ENCODE peak calls at places on chromosome 18, in ten cellular contexts. C is breast epithelium, L is tibial nerve, W is heart left ventricle, I is K562, U is NB4, T is A549, H is gastrocnemius medialis, D is transverse colon, G is spleen. J is an unnamed sample.

GRCh38 chr18:79524181-79525078 is 128.7 kb downstream of the NFATC1 start:
- DNase-seq in D (no peak), W (no peak), C (no peak), L (no peak), I (no peak), G (peak; percentile 89), T (no peak), U (peak; percentile 54), H (no peak), J (peak; percentile 79)

GRCh38 chr18:31990823-31991222 is 27.8 kb upstream of the RNF125 start:
- DNase-seq in G (no peak), D (no peak), H (no peak), C (no peak), U (no peak), I (no peak), L (no peak), W (no peak), T (no peak), J (no peak)

GRCh38 chr18:8816805-8817204 is 111.4 kb downstream of the MTCL1 start:
- DNase-seq in H (no peak), I (no peak), D (no peak), W (no peak), T (no peak), U (peak; percentile 15), L (no peak), C (no peak), G (no peak), J (no peak)

GRCh38 chr18:42780171-42780570 is 335.3 kb downstream of the RIT2 start:
- DNase-seq in G (no peak), I (no peak), C (no peak), H (no peak), W (no peak), L (no peak), U (no peak), T (no peak), D (no peak), J (no peak)

GRCh38 chr18:57859314-57859713 is 56.2 kb upstream of the ATP8B1 start:
- DNase-seq in T (peak; percentile 39), U (peak; percentile 34), D (peak; percentile 39), L (no peak), C (no peak), W (no peak), I (peak; percentile 22), H (no peak), G (no peak), J (no peak)

GRCh38 chr18:28080876-28081300 is 96.0 kb downstream of the CDH2 start:
- DNase-seq in L (no peak), G (no peak), W (no peak), I (no peak), H (no peak), U (no peak), C (no peak), T (no peak), D (no peak), J (no peak)

GRCh38 chr18:55280515-55280914 is 307.5 kb downstream of the TCF4 start:
- DNase-seq in C (no peak), G (no peak), H (no peak), U (no peak), L (no peak), W (no peak), T (no peak), D (no peak), I (no peak), J (no peak)

GRCh38 chr18:30358545-30358944 is 684.0 kb downstream of the DSC3 start:
- DNase-seq in U (peak; percentile 86), L (no peak), H (no peak), W (no peak), I (no peak), C (no peak), G (no peak), T (no peak), D (no peak), J (no peak)

GRCh38 chr18:22337311-22337710 is 80.4 kb downstream of the CTAGE1 start:
- DNase-seq in D (no peak), U (no peak), H (no peak), C (no peak), I (no peak), T (no peak), G (no peak), W (no peak), L (no peak), J (no peak)

GRCh38 chr18:6355789-6356589 is 58.7 kb downstream of the L3MBTL4 start:
- DNase-seq in H (no peak), W (no peak), T (peak; percentile 11), G (no peak), I (no peak), L (no peak), C (no peak), D (no peak), U (no peak), J (no peak)

GRCh38 chr18:2655954-2656236 is 369 bp downstream of the SMCHD1 start:
- DNase-seq in D (no peak), U (no peak), H (peak; percentile 8), C (peak; percentile 26), G (no peak), I (no peak), T (peak; percentile 60), L (no peak), W (no peak), J (peak; percentile 90)

GRCh38 chr18:56173542-56174220 is 464.7 kb downstream of the TXNL1 start:
- DNase-seq in C (no peak), G (no peak), W (no peak), L (no peak), H (no peak), U (no peak), I (no peak), D (no peak), T (no peak), J (no peak)

GRCh38 chr18:22871809-22872525 is 61.2 kb upstream of the RBBP8 start:
- DNase-seq in C (peak; percentile 31), H (no peak), U (no peak), T (no peak), W (no peak), L (no peak), I (no peak), D (no peak), G (no peak), J (no peak)

GRCh38 chr18:45874501-45875184 is 49.2 kb downstream of the SIGLEC15 start:
- DNase-seq in I (no peak), H (no peak), G (no peak), D (peak; percentile 18), U (peak; percentile 8), T (no peak), W (no peak), L (no peak), C (no peak), J (no peak)

GRCh38 chr18:8704361-8705279 is 736 bp upstream of the MTCL1 start:
- DNase-seq in L (peak; percentile 74), W (peak; percentile 90), I (peak; percentile 99), D (peak; percentile 89), T (peak; percentile 92), C (peak; percentile 76), H (peak; percentile 81), U (peak; percentile 87), G (peak; percentile 96), J (peak; percentile 77)

GRCh38 chr18:74796928-74797576 is 199.4 kb downstream of the ZNF407 start:
- DNase-seq in L (no peak), G (no peak), T (no peak), W (no peak), H (no peak), C (no peak), D (no peak), I (no peak), U (no peak), J (no peak)

GRCh38 chr18:29501952-29502351 is 1325.0 kb upstream of the CDH2 start:
- DNase-seq in H (no peak), U (no peak), L (no peak), T (peak; percentile 0), D (no peak), C (no peak), I (no peak), W (no peak), G (no peak), J (no peak)

DNA sequence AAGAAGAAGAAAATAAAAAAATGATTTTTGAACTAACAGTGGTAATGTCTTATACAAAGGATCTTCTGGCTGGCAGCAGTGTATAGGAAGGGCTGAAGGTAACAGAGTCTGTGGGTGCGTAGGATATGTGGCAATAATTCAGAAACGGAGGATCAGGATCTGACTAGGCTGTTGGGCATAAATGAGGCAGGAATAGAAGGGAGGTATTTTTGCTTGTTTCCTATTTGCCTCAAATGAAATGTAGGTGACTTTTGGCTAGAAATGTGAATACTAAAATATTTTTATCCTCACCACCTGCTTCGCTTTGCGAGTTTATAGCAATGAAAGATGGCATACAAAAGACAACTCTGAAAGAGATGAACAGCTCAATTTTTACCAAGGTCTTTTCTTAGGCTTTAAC is 1086.1 kb upstream of the CELF4 start:
- DNase-seq in D (no peak), C (no peak), G (no peak), H (no peak), T (no peak), W (no peak), U (no peak), L (no peak), I (no peak), J (no peak)
- TF ChIP-seq POLR2A in D (no peak), C (no peak), G (no peak), H (no peak), T (no peak), W (no peak), U (no peak), L (no peak), I (no peak), J (no peak)

GRCh38 chr18:58998421-58999203 is 133.9 kb downstream of the ZNF532 start:
- DNase-seq in U (peak; percentile 29), L (peak; percentile 68), D (peak; percentile 14), T (peak; percentile 42), W (peak; percentile 80), G (no peak), H (peak; percentile 77), C (peak; percentile 83), I (no peak), J (no peak)
- H3K4me3 ChIP-seq in U (no peak overlapping the region), L (no peak overlapping the region), D (no peak overlapping the region), T (no peak overlapping the region), W (no peak overlapping the region), G (peak overlapping the region; percentile 27), H (peak overlapping the region; percentile 37), C (no peak overlapping the region), I (no peak overlapping the region), J (no peak overlapping the region)

GRCh38 chr18:24138884-24139616 is at the start of gene CABYR:
- DNase-seq in T (peak; percentile 91), H (no peak), G (peak; percentile 90), I (no peak), C (peak; percentile 67), L (peak; percentile 41), U (peak; percentile 53), W (peak; percentile 67), D (peak; percentile 72), J (peak; percentile 94)
- TF ChIP-seq POLR2A in T (peak; percentile 98), H (peak; percentile 26), G (no peak), I (no peak), C (no peak), L (no peak), U (no peak), W (no peak), D (peak; percentile 42), J (no peak)

DNA sequence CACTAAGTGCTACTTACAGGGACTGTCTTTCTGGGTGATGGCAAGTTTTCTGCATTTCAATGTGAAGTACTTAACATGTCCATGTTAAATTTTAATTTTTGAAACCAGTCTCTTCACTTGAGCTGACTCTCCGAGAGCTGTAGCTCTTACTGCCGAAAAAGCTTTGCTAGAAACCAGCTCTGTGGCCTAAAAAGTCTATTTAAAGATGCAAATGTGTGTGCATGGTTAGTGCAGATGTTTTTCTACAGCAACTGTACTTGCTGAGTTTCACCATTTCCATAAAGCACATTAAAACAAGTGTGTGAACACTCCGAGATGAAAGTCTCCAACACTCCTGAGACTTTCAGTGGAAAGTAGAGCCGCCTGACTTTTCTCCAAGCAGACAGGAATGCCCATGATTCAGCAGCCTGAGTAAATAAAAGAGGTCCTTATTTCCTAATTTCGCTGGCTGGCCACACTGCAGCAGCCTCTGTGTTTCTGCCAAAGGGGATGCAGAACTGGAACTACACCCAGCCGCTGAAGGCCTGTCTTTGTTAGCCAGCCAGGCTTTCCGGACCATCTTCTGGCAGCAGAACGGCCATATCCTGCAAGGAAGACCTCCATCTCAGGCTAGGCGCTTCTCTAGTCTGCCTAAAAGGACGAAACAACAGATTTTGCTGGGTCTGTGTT is 121.2 kb downstream of the ZNF521 start:
- DNase-seq in L (peak; percentile 82), W (peak; percentile 85), G (peak; percentile 78), H (peak; percentile 68), I (no peak), C (peak; percentile 87), D (peak; percentile 39), T (peak; percentile 0), U (no peak), J (peak; percentile 92)
- H3K4me3 ChIP-seq in L (no peak overlapping the region), W (no peak overlapping the region), G (no peak overlapping the region), H (no peak overlapping the region), I (no peak overlapping the region), C (no peak overlapping the region), D (no peak overlapping the region), T (no peak overlapping the region), U (no peak overlapping the region), J (no peak overlapping the region)

J was measured in lower leg skin.